ENCODE peak calls at places on chromosomes 3 and 15, in six cellular contexts. One of them, this sample, is unnamed.

GRCh38 chr3:61371123-61371522 is 119.9 kb upstream of the FHIT start:
- DNase-seq in ACHN: peak
- DNase-seq in NCI-H2081: no peak
- DNase-seq in cardiac muscle cell: peak
- DNase-seq in cerebellar cortex: no peak
- DNase-seq in activated effector memory CD4-positive, alpha-beta T cell treated with Interleukin-2 at 50 U/mL for 16 hours: no peak
- DNase-seq in this sample: peak

GRCh38 chr3:108388136-108389132 is 92.1 kb downstream of the HHLA2 start:
- DNase-seq in ACHN: no peak
- DNase-seq in NCI-H2081: peak
- DNase-seq in cardiac muscle cell: no peak
- DNase-seq in cerebellar cortex: no peak
- DNase-seq in activated effector memory CD4-positive, alpha-beta T cell treated with Interleukin-2 at 50 U/mL for 16 hours: no peak
- DNase-seq in this sample: no peak

GRCh38 chr15:90530250-90531051 is 728 bp downstream of the CRTC3 start:
- DNase-seq in ACHN: peak
- DNase-seq in NCI-H2081: peak
- DNase-seq in cardiac muscle cell: peak
- DNase-seq in cerebellar cortex: peak
- DNase-seq in activated effector memory CD4-positive, alpha-beta T cell treated with Interleukin-2 at 50 U/mL for 16 hours: peak
- DNase-seq in this sample: peak

GRCh38 chr15:87986786-87987185 is 269.8 kb downstream of the NTRK3 start:
- DNase-seq in ACHN: no peak
- DNase-seq in NCI-H2081: no peak
- DNase-seq in cardiac muscle cell: no peak
- DNase-seq in cerebellar cortex: no peak
- DNase-seq in activated effector memory CD4-positive, alpha-beta T cell treated with Interleukin-2 at 50 U/mL for 16 hours: no peak
- DNase-seq in this sample: no peak

GRCh38 chr15:67156426-67156825 is 91.0 kb downstream of the SMAD3 start:
- DNase-seq in ACHN: no peak
- DNase-seq in NCI-H2081: no peak
- DNase-seq in cardiac muscle cell: no peak
- DNase-seq in cerebellar cortex: no peak
- DNase-seq in activated effector memory CD4-positive, alpha-beta T cell treated with Interleukin-2 at 50 U/mL for 16 hours: no peak
- DNase-seq in this sample: no peak

GRCh38 chr3:150278843-150279341 is 129.2 kb upstream of the TSC22D2 start:
- DNase-seq in ACHN: no peak
- DNase-seq in NCI-H2081: peak
- DNase-seq in cardiac muscle cell: no peak
- DNase-seq in cerebellar cortex: no peak
- DNase-seq in activated effector memory CD4-positive, alpha-beta T cell treated with Interleukin-2 at 50 U/mL for 16 hours: no peak
- DNase-seq in this sample: no peak

GRCh38 chr3:157029365-157029790 is 130.6 kb downstream of the CCNL1 start:
- DNase-seq in ACHN: no peak
- DNase-seq in NCI-H2081: no peak
- DNase-seq in cardiac muscle cell: no peak
- DNase-seq in cerebellar cortex: no peak
- DNase-seq in activated effector memory CD4-positive, alpha-beta T cell treated with Interleukin-2 at 50 U/mL for 16 hours: no peak
- DNase-seq in this sample: peak

GRCh38 chr3:100127792-100128191 is 13.5 kb upstream of the FILIP1L start:
- DNase-seq in ACHN: no peak
- DNase-seq in NCI-H2081: no peak
- DNase-seq in cardiac muscle cell: no peak
- DNase-seq in cerebellar cortex: no peak
- DNase-seq in activated effector memory CD4-positive, alpha-beta T cell treated with Interleukin-2 at 50 U/mL for 16 hours: no peak
- DNase-seq in this sample: no peak

GRCh38 chr15:66863382-66864085 is 161.5 kb downstream of the SMAD6 start:
- DNase-seq in ACHN: no peak
- DNase-seq in NCI-H2081: no peak
- DNase-seq in cardiac muscle cell: no peak
- DNase-seq in cerebellar cortex: no peak
- DNase-seq in activated effector memory CD4-positive, alpha-beta T cell treated with Interleukin-2 at 50 U/mL for 16 hours: no peak
- DNase-seq in this sample: no peak

GRCh38 chr15:50109086-50109987 is 9.7 kb downstream of the ATP8B4 start:
- DNase-seq in ACHN: no peak
- DNase-seq in NCI-H2081: no peak
- DNase-seq in cardiac muscle cell: peak
- DNase-seq in cerebellar cortex: no peak
- DNase-seq in activated effector memory CD4-positive, alpha-beta T cell treated with Interleukin-2 at 50 U/mL for 16 hours: no peak
- DNase-seq in this sample: peak

GRCh38 chr3:151838574-151839312 is 24.8 kb downstream of the AADAC start:
- DNase-seq in ACHN: peak
- DNase-seq in NCI-H2081: peak
- DNase-seq in cardiac muscle cell: peak
- DNase-seq in cerebellar cortex: peak
- DNase-seq in activated effector memory CD4-positive, alpha-beta T cell treated with Interleukin-2 at 50 U/mL for 16 hours: no peak
- DNase-seq in this sample: peak

GRCh38 chr3:30511524-30512278 is 94.7 kb upstream of the TGFBR2 start:
- DNase-seq in ACHN: no peak
- DNase-seq in NCI-H2081: no peak
- DNase-seq in cardiac muscle cell: peak
- DNase-seq in cerebellar cortex: no peak
- DNase-seq in activated effector memory CD4-positive, alpha-beta T cell treated with Interleukin-2 at 50 U/mL for 16 hours: no peak
- DNase-seq in this sample: peak

GRCh38 chr15:38066612-38067011 is 132.2 kb downstream of the TMCO5A start:
- DNase-seq in ACHN: no peak
- DNase-seq in NCI-H2081: no peak
- DNase-seq in cardiac muscle cell: peak
- DNase-seq in cerebellar cortex: no peak
- DNase-seq in activated effector memory CD4-positive, alpha-beta T cell treated with Interleukin-2 at 50 U/mL for 16 hours: no peak
- DNase-seq in this sample: no peak

GRCh38 chr3:70716832-70717231 is 404.4 kb upstream of the MDFIC2 start:
- DNase-seq in ACHN: no peak
- DNase-seq in NCI-H2081: no peak
- DNase-seq in cardiac muscle cell: peak
- DNase-seq in cerebellar cortex: no peak
- DNase-seq in activated effector memory CD4-positive, alpha-beta T cell treated with Interleukin-2 at 50 U/mL for 16 hours: no peak
- DNase-seq in this sample: peak

GRCh38 chr3:60304103-60304502 is 947.1 kb downstream of the FHIT start:
- DNase-seq in ACHN: no peak
- DNase-seq in NCI-H2081: no peak
- DNase-seq in cardiac muscle cell: peak
- DNase-seq in cerebellar cortex: no peak
- DNase-seq in activated effector memory CD4-positive, alpha-beta T cell treated with Interleukin-2 at 50 U/mL for 16 hours: no peak
- DNase-seq in this sample: no peak

GRCh38 chr15:59138243-59138642 is 33.3 kb downstream of the CCNB2 start:
- DNase-seq in ACHN: peak
- DNase-seq in NCI-H2081: no peak
- DNase-seq in cardiac muscle cell: peak
- DNase-seq in cerebellar cortex: peak
- DNase-seq in activated effector memory CD4-positive, alpha-beta T cell treated with Interleukin-2 at 50 U/mL for 16 hours: peak
- DNase-seq in this sample: peak

GRCh38 chr15:64093627-64094417 is at the start of gene CIAO2A:
- DNase-seq in ACHN: peak
- DNase-seq in NCI-H2081: peak
- DNase-seq in cardiac muscle cell: peak
- DNase-seq in cerebellar cortex: peak
- DNase-seq in activated effector memory CD4-positive, alpha-beta T cell treated with Interleukin-2 at 50 U/mL for 16 hours: peak
- DNase-seq in this sample: peak

GRCh38 chr3:138442433-138442832 is 8.0 kb downstream of the ESYT3 start:
- DNase-seq in ACHN: peak
- DNase-seq in NCI-H2081: no peak
- DNase-seq in cardiac muscle cell: peak
- DNase-seq in cerebellar cortex: no peak
- DNase-seq in activated effector memory CD4-positive, alpha-beta T cell treated with Interleukin-2 at 50 U/mL for 16 hours: no peak
- DNase-seq in this sample: peak

GRCh38 chr3:117734431-117734830 is 1024.9 kb downstream of the TUSC7 start:
- DNase-seq in ACHN: no peak
- DNase-seq in NCI-H2081: no peak
- DNase-seq in cardiac muscle cell: no peak
- DNase-seq in cerebellar cortex: no peak
- DNase-seq in activated effector memory CD4-positive, alpha-beta T cell treated with Interleukin-2 at 50 U/mL for 16 hours: no peak
- DNase-seq in this sample: no peak

GRCh38 chr3:51539291-51539891 is 872 bp downstream of the RAD54L2 start:
- DNase-seq in ACHN: peak
- DNase-seq in NCI-H2081: no peak
- DNase-seq in cardiac muscle cell: peak
- DNase-seq in cerebellar cortex: peak
- DNase-seq in activated effector memory CD4-positive, alpha-beta T cell treated with Interleukin-2 at 50 U/mL for 16 hours: no peak
- DNase-seq in this sample: peak

GRCh38 chr3:11818033-11818432 is 28.7 kb downstream of the TAMM41 start:
- DNase-seq in ACHN: no peak
- DNase-seq in NCI-H2081: no peak
- DNase-seq in cardiac muscle cell: no peak
- DNase-seq in cerebellar cortex: no peak
- DNase-seq in activated effector memory CD4-positive, alpha-beta T cell treated with Interleukin-2 at 50 U/mL for 16 hours: no peak
- DNase-seq in this sample: peak

GRCh38 chr15:43469867-43470266 is 23.1 kb downstream of the TP53BP1 start:
- DNase-seq in ACHN: no peak
- DNase-seq in NCI-H2081: no peak
- DNase-seq in cardiac muscle cell: peak
- DNase-seq in cerebellar cortex: no peak
- DNase-seq in activated effector memory CD4-positive, alpha-beta T cell treated with Interleukin-2 at 50 U/mL for 16 hours: no peak
- DNase-seq in this sample: peak